ENCODE peak calls at places on chromosome 14, in ten cellular contexts. One of them, this sample, is unnamed.
A peak's percentile ranks its signal among the peaks of the same experiment; 100 is the strongest.

GRCh38 chr14:96626916-96627315 is 124.7 kb downstream of the PAPOLA start:
- DNase-seq in tibial artery: no peak
- DNase-seq in GM23338: no peak
- DNase-seq in foreskin fibroblast: no peak
- DNase-seq in stomach: no peak
- DNase-seq in sigmoid colon: no peak
- DNase-seq in fibroblast of lung: no peak
- DNase-seq in transverse colon: no peak
- DNase-seq in PC-9: no peak
- DNase-seq in HFF-Myc: no peak
- DNase-seq in this sample: no peak

GRCh38 chr14:29521526-29522137 is 406.0 kb downstream of the PRKD1 start:
- DNase-seq in tibial artery: no peak
- DNase-seq in GM23338: peak; percentile 76
- DNase-seq in foreskin fibroblast: no peak
- DNase-seq in stomach: no peak
- DNase-seq in sigmoid colon: no peak
- DNase-seq in fibroblast of lung: peak; percentile 2
- DNase-seq in transverse colon: no peak
- DNase-seq in PC-9: no peak
- DNase-seq in HFF-Myc: peak; percentile 12
- DNase-seq in this sample: no peak

GRCh38 chr14:59189822-59190368 is 1.4 kb downstream of the DAAM1 start:
- DNase-seq in tibial artery: peak; percentile 93
- DNase-seq in GM23338: peak; percentile 98
- DNase-seq in foreskin fibroblast: peak; percentile 90
- DNase-seq in stomach: peak; percentile 84
- DNase-seq in sigmoid colon: peak; percentile 95
- DNase-seq in fibroblast of lung: peak; percentile 93
- DNase-seq in transverse colon: peak; percentile 90
- DNase-seq in PC-9: peak; percentile 79
- DNase-seq in HFF-Myc: peak; percentile 53
- DNase-seq in this sample: peak; percentile 96

GRCh38 chr14:98809792-98810191 is 462.2 kb downstream of the BCL11B start:
- DNase-seq in tibial artery: no peak
- DNase-seq in GM23338: peak; percentile 27
- DNase-seq in foreskin fibroblast: no peak
- DNase-seq in stomach: no peak
- DNase-seq in sigmoid colon: no peak
- DNase-seq in fibroblast of lung: no peak
- DNase-seq in transverse colon: no peak
- DNase-seq in PC-9: no peak
- DNase-seq in HFF-Myc: no peak
- DNase-seq in this sample: no peak

GRCh38 chr14:55832122-55832911 is 252.3 kb downstream of the KTN1 start:
- DNase-seq in tibial artery: no peak
- DNase-seq in GM23338: no peak
- DNase-seq in foreskin fibroblast: no peak
- DNase-seq in stomach: peak; percentile 55
- DNase-seq in sigmoid colon: no peak
- DNase-seq in fibroblast of lung: peak; percentile 33
- DNase-seq in transverse colon: peak; percentile 42
- DNase-seq in PC-9: peak; percentile 86
- DNase-seq in HFF-Myc: no peak
- DNase-seq in this sample: no peak

GRCh38 chr14:72479471-72479931 is 414.4 kb downstream of the DPF3 start:
- DNase-seq in tibial artery: no peak
- DNase-seq in GM23338: no peak
- DNase-seq in foreskin fibroblast: no peak
- DNase-seq in stomach: no peak
- DNase-seq in sigmoid colon: no peak
- DNase-seq in fibroblast of lung: peak; percentile 47
- DNase-seq in transverse colon: no peak
- DNase-seq in PC-9: no peak
- DNase-seq in HFF-Myc: no peak
- DNase-seq in this sample: no peak

GRCh38 chr14:50070840-50071548 is 45.4 kb downstream of the VCPKMT start:
- DNase-seq in tibial artery: no peak
- DNase-seq in GM23338: no peak
- DNase-seq in foreskin fibroblast: no peak
- DNase-seq in stomach: no peak
- DNase-seq in sigmoid colon: no peak
- DNase-seq in fibroblast of lung: no peak
- DNase-seq in transverse colon: no peak
- DNase-seq in PC-9: no peak
- DNase-seq in HFF-Myc: no peak
- DNase-seq in this sample: no peak

GRCh38 chr14:105878125-105878524 is 351.7 kb downstream of the TMEM121 start:
- DNase-seq in tibial artery: peak; percentile 4
- DNase-seq in GM23338: no peak
- DNase-seq in foreskin fibroblast: no peak
- DNase-seq in stomach: peak; percentile 8
- DNase-seq in sigmoid colon: peak; percentile 39
- DNase-seq in fibroblast of lung: no peak
- DNase-seq in transverse colon: no peak
- DNase-seq in PC-9: no peak
- DNase-seq in HFF-Myc: no peak
- DNase-seq in this sample: no peak

GRCh38 chr14:100306506-100307214 is 416 bp upstream of the SLC25A29 start:
- DNase-seq in tibial artery: peak; percentile 86
- DNase-seq in GM23338: peak; percentile 97
- DNase-seq in foreskin fibroblast: peak; percentile 83
- DNase-seq in stomach: peak; percentile 90
- DNase-seq in sigmoid colon: peak; percentile 94
- DNase-seq in fibroblast of lung: peak; percentile 83
- DNase-seq in transverse colon: peak; percentile 89
- DNase-seq in PC-9: no peak
- DNase-seq in HFF-Myc: no peak
- DNase-seq in this sample: peak; percentile 100

GRCh38 chr14:29650554-29651269 is 276.9 kb downstream of the PRKD1 start:
- DNase-seq in tibial artery: no peak
- DNase-seq in GM23338: no peak
- DNase-seq in foreskin fibroblast: no peak
- DNase-seq in stomach: no peak
- DNase-seq in sigmoid colon: no peak
- DNase-seq in fibroblast of lung: peak; percentile 69
- DNase-seq in transverse colon: no peak
- DNase-seq in PC-9: no peak
- DNase-seq in HFF-Myc: no peak
- DNase-seq in this sample: no peak

GRCh38 chr14:31933716-31934115 is 143.4 kb upstream of the ARHGAP5 start:
- DNase-seq in tibial artery: no peak
- DNase-seq in GM23338: peak; percentile 60
- DNase-seq in foreskin fibroblast: no peak
- DNase-seq in stomach: no peak
- DNase-seq in sigmoid colon: no peak
- DNase-seq in fibroblast of lung: peak; percentile 38
- DNase-seq in transverse colon: no peak
- DNase-seq in PC-9: no peak
- DNase-seq in HFF-Myc: no peak
- DNase-seq in this sample: no peak

GRCh38 chr14:20503905-20504304 is 1.4 kb upstream of the RNASE10 start:
- DNase-seq in tibial artery: no peak
- DNase-seq in GM23338: no peak
- DNase-seq in foreskin fibroblast: no peak
- DNase-seq in stomach: no peak
- DNase-seq in sigmoid colon: no peak
- DNase-seq in fibroblast of lung: no peak
- DNase-seq in transverse colon: no peak
- DNase-seq in PC-9: no peak
- DNase-seq in HFF-Myc: no peak
- DNase-seq in this sample: no peak

GRCh38 chr14:77562681-77563080 is 53.8 kb downstream of the SPTLC2 start:
- DNase-seq in tibial artery: no peak
- DNase-seq in GM23338: no peak
- DNase-seq in foreskin fibroblast: peak; percentile 85
- DNase-seq in stomach: no peak
- DNase-seq in sigmoid colon: no peak
- DNase-seq in fibroblast of lung: peak; percentile 92
- DNase-seq in transverse colon: no peak
- DNase-seq in PC-9: no peak
- DNase-seq in HFF-Myc: no peak
- DNase-seq in this sample: peak; percentile 26

GRCh38 chr14:99327458-99328250 is 55.7 kb upstream of the BCL11B start:
- DNase-seq in tibial artery: no peak
- DNase-seq in GM23338: peak; percentile 46
- DNase-seq in foreskin fibroblast: no peak
- DNase-seq in stomach: no peak
- DNase-seq in sigmoid colon: no peak
- DNase-seq in fibroblast of lung: no peak
- DNase-seq in transverse colon: no peak
- DNase-seq in PC-9: no peak
- DNase-seq in HFF-Myc: no peak
- DNase-seq in this sample: no peak

GRCh38 chr14:59148334-59148900 is 40.0 kb upstream of the DAAM1 start:
- DNase-seq in tibial artery: no peak
- DNase-seq in GM23338: no peak
- DNase-seq in foreskin fibroblast: no peak
- DNase-seq in stomach: no peak
- DNase-seq in sigmoid colon: no peak
- DNase-seq in fibroblast of lung: no peak
- DNase-seq in transverse colon: no peak
- DNase-seq in PC-9: no peak
- DNase-seq in HFF-Myc: no peak
- DNase-seq in this sample: peak; percentile 60

GRCh38 chr14:52906141-52906601 is 44.7 kb downstream of the FERMT2 start:
- DNase-seq in tibial artery: no peak
- DNase-seq in GM23338: no peak
- DNase-seq in foreskin fibroblast: peak; percentile 80
- DNase-seq in stomach: no peak
- DNase-seq in sigmoid colon: no peak
- DNase-seq in fibroblast of lung: peak; percentile 91
- DNase-seq in transverse colon: no peak
- DNase-seq in PC-9: peak; percentile 74
- DNase-seq in HFF-Myc: peak; percentile 58
- DNase-seq in this sample: no peak

GRCh38 chr14:60650382-60650961 is 1.2 kb upstream of the SIX1 start:
- DNase-seq in tibial artery: no peak
- DNase-seq in GM23338: no peak
- DNase-seq in foreskin fibroblast: no peak
- DNase-seq in stomach: no peak
- DNase-seq in sigmoid colon: no peak
- DNase-seq in fibroblast of lung: no peak
- DNase-seq in transverse colon: no peak
- DNase-seq in PC-9: no peak
- DNase-seq in HFF-Myc: no peak
- DNase-seq in this sample: peak; percentile 87

GRCh38 chr14:88985654-88986053 is 161.2 kb downstream of the TTC8 start:
- DNase-seq in tibial artery: no peak
- DNase-seq in GM23338: no peak
- DNase-seq in foreskin fibroblast: peak; percentile 11
- DNase-seq in stomach: no peak
- DNase-seq in sigmoid colon: no peak
- DNase-seq in fibroblast of lung: peak; percentile 20
- DNase-seq in transverse colon: no peak
- DNase-seq in PC-9: no peak
- DNase-seq in HFF-Myc: peak; percentile 46
- DNase-seq in this sample: no peak

GRCh38 chr14:100132161-100132902 is 27.1 kb downstream of the DEGS2 start:
- DNase-seq in tibial artery: peak; percentile 56
- DNase-seq in GM23338: no peak
- DNase-seq in foreskin fibroblast: peak; percentile 24
- DNase-seq in stomach: no peak
- DNase-seq in sigmoid colon: no peak
- DNase-seq in fibroblast of lung: peak; percentile 32
- DNase-seq in transverse colon: no peak
- DNase-seq in PC-9: no peak
- DNase-seq in HFF-Myc: peak; percentile 15
- DNase-seq in this sample: peak; percentile 86

GRCh38 chr14:77615231-77616132 is 955 bp downstream of the SPTLC2 start:
- DNase-seq in tibial artery: no peak
- DNase-seq in GM23338: peak; percentile 39
- DNase-seq in foreskin fibroblast: peak; percentile 33
- DNase-seq in stomach: no peak
- DNase-seq in sigmoid colon: no peak
- DNase-seq in fibroblast of lung: peak; percentile 49
- DNase-seq in transverse colon: peak; percentile 26
- DNase-seq in PC-9: peak; percentile 50
- DNase-seq in HFF-Myc: no peak
- DNase-seq in this sample: peak; percentile 78

GRCh38 chr14:101114726-101115481 is 211.4 kb upstream of the RTL1 start:
- DNase-seq in tibial artery: peak; percentile 11
- DNase-seq in GM23338: no peak
- DNase-seq in foreskin fibroblast: no peak
- DNase-seq in stomach: peak; percentile 13
- DNase-seq in sigmoid colon: peak; percentile 44
- DNase-seq in fibroblast of lung: no peak
- DNase-seq in transverse colon: no peak
- DNase-seq in PC-9: no peak
- DNase-seq in HFF-Myc: no peak
- DNase-seq in this sample: no peak

GRCh38 chr14:23294734-23295561 is 7.7 kb downstream of the PPP1R3E start:
- DNase-seq in tibial artery: no peak
- DNase-seq in GM23338: peak; percentile 75
- DNase-seq in foreskin fibroblast: peak; percentile 40
- DNase-seq in stomach: peak; percentile 50
- DNase-seq in sigmoid colon: no peak
- DNase-seq in fibroblast of lung: peak; percentile 24
- DNase-seq in transverse colon: peak; percentile 33
- DNase-seq in PC-9: no peak
- DNase-seq in HFF-Myc: no peak
- DNase-seq in this sample: no peak
- H3K4me3 ChIP-seq in tibial artery: no peak overlapping the region
- H3K4me3 ChIP-seq in GM23338: no peak overlapping the region
- H3K4me3 ChIP-seq in foreskin fibroblast: no peak overlapping the region
- H3K4me3 ChIP-seq in stomach: no peak overlapping the region
- H3K4me3 ChIP-seq in sigmoid colon: no peak overlapping the region
- H3K4me3 ChIP-seq in fibroblast of lung: no peak overlapping the region
- H3K4me3 ChIP-seq in transverse colon: no peak overlapping the region
- H3K4me3 ChIP-seq in PC-9: no peak overlapping the region
- H3K4me3 ChIP-seq in HFF-Myc: no peak overlapping the region
- H3K4me3 ChIP-seq in this sample: no peak overlapping the region

GRCh38 chr14:65103150-65103760 is 938 bp upstream of the MAX start:
- DNase-seq in tibial artery: no peak
- DNase-seq in GM23338: peak; percentile 42
- DNase-seq in foreskin fibroblast: peak; percentile 9
- DNase-seq in stomach: no peak
- DNase-seq in sigmoid colon: no peak
- DNase-seq in fibroblast of lung: peak; percentile 24
- DNase-seq in transverse colon: no peak
- DNase-seq in PC-9: no peak
- DNase-seq in HFF-Myc: peak; percentile 29
- DNase-seq in this sample: no peak
- TF ChIP-seq CTCF in tibial artery: no peak
- TF ChIP-seq CTCF in GM23338: peak; percentile 46
- TF ChIP-seq CTCF in foreskin fibroblast: peak; percentile 18
- TF ChIP-seq CTCF in stomach: no peak
- TF ChIP-seq CTCF in sigmoid colon: no peak
- TF ChIP-seq CTCF in fibroblast of lung: no peak
- TF ChIP-seq CTCF in transverse colon: no peak
- TF ChIP-seq CTCF in PC-9: peak; percentile 52
- TF ChIP-seq CTCF in HFF-Myc: peak; percentile 22
- TF ChIP-seq CTCF in this sample: no peak

GRCh38 chr14:61700104-61700886 is 5.0 kb downstream of the HIF1A start:
- DNase-seq in tibial artery: no peak
- DNase-seq in GM23338: no peak
- DNase-seq in foreskin fibroblast: no peak
- DNase-seq in stomach: no peak
- DNase-seq in sigmoid colon: no peak
- DNase-seq in fibroblast of lung: no peak
- DNase-seq in transverse colon: no peak
- DNase-seq in PC-9: no peak
- DNase-seq in HFF-Myc: no peak
- DNase-seq in this sample: no peak
- H3K4me3 ChIP-seq in tibial artery: no peak overlapping the region
- H3K4me3 ChIP-seq in GM23338: peak overlapping the region; percentile 93
- H3K4me3 ChIP-seq in foreskin fibroblast: peak overlapping the region; percentile 18
- H3K4me3 ChIP-seq in stomach: no peak overlapping the region
- H3K4me3 ChIP-seq in sigmoid colon: no peak overlapping the region
- H3K4me3 ChIP-seq in fibroblast of lung: peak overlapping the region; percentile 96
- H3K4me3 ChIP-seq in transverse colon: no peak overlapping the region
- H3K4me3 ChIP-seq in PC-9: peak overlapping the region; percentile 85
- H3K4me3 ChIP-seq in HFF-Myc: no peak overlapping the region
- H3K4me3 ChIP-seq in this sample: peak overlapping the region; percentile 98

GRCh38 chr14:90109858-90110257 is 48.1 kb downstream of the KCNK13 start:
- DNase-seq in tibial artery: no peak
- DNase-seq in GM23338: peak; percentile 80
- DNase-seq in foreskin fibroblast: no peak
- DNase-seq in stomach: no peak
- DNase-seq in sigmoid colon: no peak
- DNase-seq in fibroblast of lung: no peak
- DNase-seq in transverse colon: no peak
- DNase-seq in PC-9: peak; percentile 67
- DNase-seq in HFF-Myc: no peak
- DNase-seq in this sample: no peak
- TF ChIP-seq CTCF in tibial artery: no peak
- TF ChIP-seq CTCF in GM23338: peak; percentile 76
- TF ChIP-seq CTCF in foreskin fibroblast: no peak
- TF ChIP-seq CTCF in stomach: no peak
- TF ChIP-seq CTCF in sigmoid colon: no peak
- TF ChIP-seq CTCF in fibroblast of lung: no peak
- TF ChIP-seq CTCF in transverse colon: no peak
- TF ChIP-seq CTCF in PC-9: peak; percentile 59
- TF ChIP-seq CTCF in HFF-Myc: peak; percentile 20
- TF ChIP-seq CTCF in this sample: peak; percentile 32